ENCODE peak calls at places on chromosomes 1 and 21, in eight cellular contexts. O is GM19239; W is Calu3; A is NCI-H2029 treated with DMSO at 0.1 percent for 48 hours; R is stimulated activated CD4-positive, alpha-beta T cell treated with anti-CD3 and anti-CD28 coated beads, Interleukin-4, amount 100 ng/mL, for 4 hours; X is progenitor cell of endocrine pancreas; L is D341Med; F is fibroblast of pulmonary artery. I is an unnamed sample.

GRCh38 chr1:172470149-172470548 is 26.3 kb upstream of the PIGC start:
- DNase-seq in O (no peak), W (no peak), A (no peak), R (no peak), X (no peak), L (no peak), F (no peak), I (no peak)

GRCh38 chr1:173507847-173508209 is 30.7 kb downstream of the PRDX6 start:
- DNase-seq in O (no peak), W (peak), A (no peak), R (no peak), X (no peak), L (no peak), F (no peak), I (no peak)

GRCh38 chr1:41045740-41046139 is 24.2 kb upstream of the SLFNL1 start:
- DNase-seq in O (no peak), W (no peak), A (no peak), R (no peak), X (no peak), L (no peak), F (peak), I (peak)

GRCh38 chr1:180563013-180563827 is 4.5 kb downstream of the OVAAL start:
- DNase-seq in O (no peak), W (peak), A (no peak), R (no peak), X (no peak), L (no peak), F (peak), I (no peak)

GRCh38 chr1:43747736-43748135 is 40.4 kb downstream of the ST3GAL3 start:
- DNase-seq in O (no peak), W (no peak), A (no peak), R (no peak), X (no peak), L (no peak), F (no peak), I (no peak)

GRCh38 chr1:93753766-93754763 is 72.4 kb upstream of the BCAR3 start:
- DNase-seq in O (no peak), W (no peak), A (no peak), R (no peak), X (no peak), L (no peak), F (peak), I (peak)

GRCh38 chr1:152148051-152148450 is 11.0 kb downstream of the RPTN start:
- DNase-seq in O (no peak), W (no peak), A (no peak), R (no peak), X (no peak), L (no peak), F (no peak), I (no peak)

GRCh38 chr21:33135925-33136324 is 66.0 kb downstream of the OLIG1 start:
- DNase-seq in O (no peak), W (no peak), A (peak), R (no peak), X (no peak), L (no peak), F (no peak), I (no peak)

GRCh38 chr1:14067036-14067435 is 367.0 kb downstream of the PRDM2 start:
- DNase-seq in O (no peak), W (no peak), A (no peak), R (no peak), X (no peak), L (no peak), F (no peak), I (no peak)

GRCh38 chr21:29261555-29262540 is 36.9 kb upstream of the BACH1 start:
- DNase-seq in O (no peak), W (no peak), A (no peak), R (no peak), X (no peak), L (no peak), F (no peak), I (no peak)

GRCh38 chr1:245860681-245861552 is 646.2 kb downstream of the SMYD3 start:
- DNase-seq in O (no peak), W (no peak), A (no peak), R (no peak), X (no peak), L (no peak), F (peak), I (no peak)

GRCh38 chr1:207309775-207310273 is 11.7 kb upstream of the CD55 start:
- DNase-seq in O (no peak), W (peak), A (no peak), R (no peak), X (no peak), L (peak), F (peak), I (peak)

GRCh38 chr1:202281316-202282016 is 60.3 kb downstream of the UBE2T start:
- DNase-seq in O (no peak), W (no peak), A (no peak), R (no peak), X (no peak), L (no peak), F (peak), I (peak)

GRCh38 chr1:8572106-8572505 is 245.3 kb downstream of the RERE start:
- DNase-seq in O (no peak), W (no peak), A (no peak), R (no peak), X (no peak), L (no peak), F (peak), I (no peak)

GRCh38 chr1:179046808-179047636 is 21.3 kb downstream of the FAM20B start:
- DNase-seq in O (no peak), W (no peak), A (no peak), R (no peak), X (no peak), L (no peak), F (no peak), I (no peak)

GRCh38 chr1:170910273-170910672 is 25.1 kb upstream of the MROH9 start:
- DNase-seq in O (no peak), W (no peak), A (no peak), R (no peak), X (no peak), L (no peak), F (peak), I (no peak)

GRCh38 chr1:78833491-78833890 is 173.0 kb downstream of the ADGRL4 start:
- DNase-seq in O (no peak), W (peak), A (no peak), R (no peak), X (no peak), L (no peak), F (peak), I (peak)

GRCh38 chr1:109509176-109510134 is at the start of gene AMIGO1:
- DNase-seq in O (peak), W (peak), A (no peak), R (peak), X (peak), L (peak), F (peak), I (no peak)

GRCh38 chr1:72635719-72636118 is 353.4 kb upstream of the NEGR1 start:
- DNase-seq in O (no peak), W (no peak), A (peak), R (no peak), X (no peak), L (no peak), F (peak), I (no peak)

GRCh38 chr1:147273409-147274307 is 31.2 kb downstream of the CHD1L start:
- DNase-seq in O (peak), W (peak), A (peak), R (no peak), X (no peak), L (peak), F (peak), I (peak)

GRCh38 chr1:150683914-150684313 is 13.0 kb downstream of the GOLPH3L start:
- DNase-seq in O (no peak), W (no peak), A (no peak), R (no peak), X (no peak), L (no peak), F (no peak), I (no peak)

GRCh38 chr1:36154765-36155559 is 998 bp upstream of the MAP7D1 start:
- DNase-seq in O (no peak), W (no peak), A (no peak), R (no peak), X (no peak), L (no peak), F (no peak), I (no peak)

GRCh38 chr21:23223882-23224281 is 2225.7 kb downstream of the NCAM2 start:
- DNase-seq in O (no peak), W (no peak), A (no peak), R (no peak), X (no peak), L (no peak), F (no peak), I (no peak)

GRCh38 chr1:46153732-46154131 is 21.2 kb upstream of the TSPAN1 start:
- DNase-seq in O (no peak), W (no peak), A (no peak), R (no peak), X (no peak), L (no peak), F (no peak), I (no peak)

GRCh38 chr1:212291505-212292134 is 6.4 kb downstream of the PPP2R5A start:
- DNase-seq in O (no peak), W (peak), A (peak), R (peak), X (no peak), L (peak), F (peak), I (no peak)

GRCh38 chr1:160217466-160218165 is 12.4 kb downstream of the PEA15 start:
- DNase-seq in O (no peak), W (no peak), A (no peak), R (no peak), X (no peak), L (peak), F (peak), I (no peak)

GRCh38 chr1:82567308-82567707 is 766.6 kb downstream of the ADGRL2 start:
- DNase-seq in O (no peak), W (no peak), A (no peak), R (no peak), X (no peak), L (no peak), F (no peak), I (no peak)

GRCh38 chr1:39695011-39695410 is 3.8 kb upstream of the HPCAL4 start:
- DNase-seq in O (no peak), W (no peak), A (no peak), R (no peak), X (no peak), L (no peak), F (peak), I (no peak)

GRCh38 chr1:11518016-11518670 is 39.2 kb downstream of the DISP3 start:
- DNase-seq in O (no peak), W (no peak), A (no peak), R (no peak), X (no peak), L (no peak), F (no peak), I (no peak)

GRCh38 chr1:16367258-16367967 is 371 bp downstream of the SZRD1 start:
- DNase-seq in O (peak), W (peak), A (peak), R (peak), X (peak), L (peak), F (peak), I (peak)

GRCh38 chr1:228065543-228066347 is 16.8 kb upstream of the ARF1 start:
- DNase-seq in O (no peak), W (no peak), A (no peak), R (no peak), X (no peak), L (no peak), F (no peak), I (no peak)

GRCh38 chr1:112735752-112736151 is 20.6 kb upstream of the PPM1J start:
- DNase-seq in O (no peak), W (no peak), A (no peak), R (peak), X (no peak), L (no peak), F (peak), I (no peak)

GRCh38 chr1:189513091-189513490 is 964.6 kb downstream of the BRINP3 start:
- DNase-seq in O (no peak), W (no peak), A (no peak), R (no peak), X (no peak), L (no peak), F (no peak), I (no peak)

GRCh38 chr1:244836598-244836997 is 1.1 kb downstream of the COX20 start:
- DNase-seq in O (no peak), W (no peak), A (no peak), R (no peak), X (no peak), L (no peak), F (no peak), I (no peak)

I was measured in pulmonary artery endothelial cell.